ENCODE peak calls at places on chromosomes 12 and 14, in five cellular contexts. N is psoas muscle, E is GM13977, L is transverse colon, Y is fibroblast of pulmonary artery. B is an unnamed sample.
A peak's percentile ranks its signal among the peaks of the same experiment; 100 is the strongest.

GRCh38 chr14:68947802-68948201 is 31.3 kb downstream of the ACTN1 start:
- DNase-seq in N (peak; percentile 88), E (no peak), L (peak; percentile 87), Y (peak; percentile 93), B (peak; percentile 61)

GRCh38 chr14:31936100-31936499 is 141.0 kb upstream of the ARHGAP5 start:
- DNase-seq in N (no peak), E (no peak), L (peak; percentile 19), Y (no peak), B (no peak)

GRCh38 chr14:76109087-76109880 is 42.4 kb upstream of the GPATCH2L start:
- DNase-seq in N (peak; percentile 83), E (no peak), L (no peak), Y (no peak), B (no peak)

GRCh38 chr12:4153343-4153892 is 120.1 kb upstream of the CCND2 start:
- DNase-seq in N (no peak), E (peak; percentile 70), L (peak; percentile 50), Y (no peak), B (no peak)

GRCh38 chr14:90091393-90091792 is 29.6 kb downstream of the KCNK13 start:
- DNase-seq in N (no peak), E (no peak), L (no peak), Y (peak; percentile 79), B (no peak)

GRCh38 chr12:108793756-108794441 is 62.6 kb upstream of the CORO1C start:
- DNase-seq in N (peak; percentile 59), E (no peak), L (peak; percentile 29), Y (peak; percentile 31), B (no peak)

GRCh38 chr14:58275527-58276190 is 22.7 kb upstream of the ARID4A start:
- DNase-seq in N (no peak), E (no peak), L (no peak), Y (no peak), B (no peak)

GRCh38 chr12:402127-402456 is 648 bp downstream of the CCDC77 start:
- DNase-seq in N (no peak), E (no peak), L (no peak), Y (peak; percentile 49), B (peak; percentile 67)

DNA sequence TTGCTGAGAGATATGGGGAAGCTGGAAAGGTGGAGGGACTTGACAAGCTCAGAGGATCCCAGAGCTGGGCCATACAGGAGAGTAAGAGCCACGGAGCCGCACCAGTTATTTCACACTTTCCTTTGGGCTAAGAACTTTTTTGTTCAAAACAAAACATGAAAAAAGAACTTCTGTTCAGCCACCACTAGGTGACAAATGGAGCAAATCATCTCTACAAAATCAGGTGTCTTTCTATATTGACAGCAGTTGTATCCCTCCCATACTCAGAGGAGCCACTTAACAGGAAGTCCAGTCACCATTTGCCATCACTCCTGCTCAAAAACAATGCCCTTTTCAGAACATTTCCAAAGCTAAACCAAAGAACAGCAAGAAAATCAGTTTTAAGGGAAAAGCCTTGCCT is 70.3 kb upstream of the DBX2 start:
- DNase-seq in N (no peak), E (no peak), L (no peak), Y (no peak), B (no peak)
- TF ChIP-seq CTCF in N (no peak), E (no peak), L (no peak), Y (no peak), B (peak; percentile 44)

GRCh38 chr14:74793506-74794155 is 30.5 kb downstream of the YLPM1 start:
- DNase-seq in N (no peak), E (no peak), L (no peak), Y (peak; percentile 28), B (peak; percentile 27)
- TF ChIP-seq CTCF in N (no peak), E (peak; percentile 28), L (no peak), Y (peak; percentile 45), B (peak; percentile 53)

DNA sequence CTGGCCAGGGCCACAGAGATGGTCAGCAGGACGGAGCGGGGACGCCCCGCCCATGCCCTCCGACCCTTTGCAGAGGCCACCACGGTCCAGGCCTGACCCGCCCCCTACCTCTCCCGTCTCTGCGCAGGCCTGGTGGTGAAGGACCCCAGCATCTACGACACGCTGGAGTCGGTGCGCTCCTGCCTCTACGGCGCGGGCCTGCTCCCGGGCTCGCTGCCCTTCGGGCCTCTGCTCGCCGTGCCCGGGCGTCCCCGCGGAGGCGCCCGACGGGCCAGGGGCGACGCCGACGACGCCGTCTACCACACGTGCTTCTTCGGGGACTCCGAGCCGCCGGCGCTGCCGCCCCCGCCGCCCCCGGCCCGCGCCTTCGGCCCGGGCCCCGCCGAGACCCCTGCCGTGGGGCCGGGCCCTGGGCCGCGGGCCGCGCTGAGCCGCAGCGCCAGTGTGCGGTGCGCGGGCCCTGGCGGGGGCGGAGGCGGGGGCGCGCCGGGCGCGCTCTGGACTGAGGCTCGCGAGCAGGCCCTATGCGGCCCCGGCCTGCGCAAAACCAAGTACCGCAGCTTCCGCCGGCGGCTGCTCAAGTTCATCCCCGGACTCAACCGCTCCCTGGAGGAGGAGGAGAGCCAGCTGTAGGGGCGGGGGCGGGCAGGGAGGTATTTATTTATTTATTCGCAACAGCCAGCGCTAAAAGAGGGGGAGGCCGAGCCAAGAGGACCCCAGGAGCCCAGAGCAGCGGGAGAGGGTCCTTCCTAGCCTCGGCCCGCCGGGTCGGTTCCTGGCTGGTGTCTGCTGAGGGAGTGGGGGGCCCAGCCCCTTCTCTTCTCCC is 8.0 kb downstream of the TAMALIN start:
- DNase-seq in N (peak; percentile 58), E (no peak), L (no peak), Y (no peak), B (peak; percentile 68)
- TF ChIP-seq CTCF in N (no peak), E (no peak), L (no peak), Y (no peak), B (no peak)

GRCh38 chr12:42104087-42104486 is 40.6 kb downstream of the GXYLT1 start:
- DNase-seq in N (no peak), E (no peak), L (no peak), Y (peak; percentile 10), B (no peak)
- TF ChIP-seq CTCF in N (peak; percentile 15), E (peak; percentile 21), L (no peak), Y (peak; percentile 32), B (peak; percentile 29)

DNA sequence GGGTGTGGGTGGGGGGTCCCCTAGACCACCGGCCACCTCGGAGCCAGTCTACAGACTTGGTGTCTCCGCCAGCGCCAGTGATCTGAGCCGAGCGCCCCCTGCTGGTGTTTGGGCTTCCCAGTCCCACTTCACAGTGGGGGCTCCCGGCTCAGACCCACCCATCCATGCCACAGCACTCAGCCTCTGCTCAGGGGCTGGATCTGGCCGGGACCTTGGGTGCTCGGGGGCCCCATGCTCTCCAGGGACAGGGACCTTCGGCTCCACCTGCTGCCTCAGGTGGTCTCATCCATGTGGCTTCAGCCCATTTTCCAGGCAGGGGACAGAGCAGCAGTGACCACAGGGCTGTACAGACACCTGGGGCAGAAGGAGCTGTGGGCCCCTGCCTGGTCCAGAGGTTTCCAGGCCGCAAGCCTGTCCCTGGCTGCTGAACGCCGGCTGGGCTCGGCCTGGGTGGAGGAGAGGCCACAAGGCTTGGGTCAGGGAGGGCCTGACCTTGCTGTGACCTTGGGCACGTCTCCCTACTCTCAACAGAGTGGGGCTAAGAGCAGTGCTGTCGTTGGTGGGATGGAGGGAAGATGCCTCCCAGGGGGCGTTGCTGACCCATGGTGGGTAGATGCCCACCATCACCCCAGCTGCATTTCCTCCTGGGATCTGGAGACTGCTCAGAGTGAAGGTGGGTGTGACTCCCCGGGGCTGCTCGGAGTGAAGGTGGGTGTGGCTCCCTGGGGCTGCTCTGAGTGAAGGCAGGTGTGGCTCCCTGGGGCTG is 86.3 kb downstream of the KIF26A start:
- DNase-seq in N (peak; percentile 51), E (peak; percentile 55), L (peak; percentile 60), Y (no peak), B (peak; percentile 73)
- TF ChIP-seq CTCF in N (peak; percentile 33), E (peak; percentile 52), L (peak; percentile 82), Y (peak; percentile 8), B (peak; percentile 66)

DNA sequence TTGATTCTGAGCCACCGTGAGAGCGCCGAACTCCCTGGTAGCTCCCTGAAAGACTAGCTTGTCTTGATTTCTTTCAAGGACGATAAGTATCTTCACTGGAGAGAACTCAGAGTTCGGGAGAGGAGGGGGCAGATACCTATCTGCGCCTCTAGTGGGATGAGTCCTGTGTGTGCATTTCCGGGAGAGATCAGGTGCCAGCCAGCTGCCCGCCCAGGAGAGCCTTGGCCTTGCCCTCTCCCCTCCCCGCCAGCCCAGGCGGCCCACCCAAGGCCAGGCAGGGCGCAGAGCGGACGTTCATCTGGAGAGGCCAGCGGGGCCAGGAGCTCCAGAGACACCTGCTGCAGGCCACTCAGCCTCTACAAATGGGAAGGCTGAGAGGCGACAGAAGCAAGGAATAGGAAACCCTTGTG is 1.0 kb downstream of the CD9 start:
- DNase-seq in N (peak; percentile 62), E (no peak), L (peak; percentile 75), Y (no peak), B (peak; percentile 35)
- TF ChIP-seq CTCF in N (no peak), E (no peak), L (peak; percentile 59), Y (no peak), B (no peak)

B was measured in neural progenitor cell.